ENCODE peak calls at places on chromosome 16, in eight cellular contexts. K is PC-3, T is neural progenitor cell, R is GM23338, N is SK-N-SH, J is GM23248, W is HCT116, Q is hepatocyte. P is an unnamed sample. For H3K27me3, the result is how much of the 10 kb centered on the place peaks cover.

GRCh38 chr16:49952386-49952785 is 72.6 kb upstream of the CNEP1R1 start:
- DNase-seq in J (no peak), Q (no peak), K (peak), T (no peak), R (no peak), N (no peak), W (peak), P (no peak)

GRCh38 chr16:84514874-84515835 is 10.7 kb upstream of the MEAK7 start:
- DNase-seq in N (no peak), K (no peak), R (no peak), W (no peak), Q (peak), J (no peak), T (peak), P (peak)

GRCh38 chr16:8370374-8371015 is 219.8 kb downstream of the TMEM114 start:
- DNase-seq in W (no peak), T (no peak), Q (peak), R (peak), K (peak), N (no peak), J (peak), P (no peak)

GRCh38 chr16:30896890-30897730 is 696 bp downstream of the CTF1 start:
- DNase-seq in Q (peak), T (peak), W (peak), J (peak), N (peak), K (peak), R (peak), P (peak)

GRCh38 chr16:80804061-80804450 is 342 bp downstream of the CDYL2 start:
- DNase-seq in K (peak), W (no peak), Q (peak), T (no peak), R (peak), J (peak), N (no peak), P (peak)

GRCh38 chr16:22151599-22151998 is 10.7 kb upstream of the SDR42E2 start:
- DNase-seq in K (no peak), W (no peak), J (no peak), N (no peak), R (no peak), T (no peak), Q (no peak), P (no peak)

GRCh38 chr16:9159839-9160550 is 68.6 kb downstream of the HAPSTR1 start:
- DNase-seq in Q (peak), N (peak), J (peak), T (peak), W (peak), R (peak), K (peak), P (peak)

GRCh38 chr16:17963185-17963836 is 373.2 kb downstream of the NPIPA8 start:
- DNase-seq in K (no peak), T (no peak), J (no peak), W (no peak), R (peak), Q (no peak), N (no peak), P (no peak)

GRCh38 chr16:23124315-23124714 is 24.9 kb downstream of the USP31 start:
- DNase-seq in R (no peak), W (no peak), J (peak), Q (no peak), T (no peak), N (no peak), K (peak), P (no peak)

GRCh38 chr16:50303041-50303604 is 36.8 kb downstream of the ADCY7 start:
- DNase-seq in K (no peak), W (no peak), N (peak), R (no peak), J (no peak), Q (no peak), T (no peak), P (no peak)

GRCh38 chr16:9681556-9681955 is 500.7 kb downstream of the GRIN2A start:
- DNase-seq in Q (no peak), W (no peak), N (no peak), J (no peak), R (peak), K (no peak), T (peak), P (no peak)

GRCh38 chr16:73794936-73795335 is 501.7 kb upstream of the PSMD7 start:
- DNase-seq in J (no peak), K (no peak), W (no peak), N (no peak), T (no peak), Q (peak), R (no peak), P (no peak)

GRCh38 chr16:48317614-48318013 is 67.6 kb downstream of the SIAH1 start:
- DNase-seq in Q (no peak), J (peak), N (no peak), W (peak), K (peak), T (no peak), R (no peak), P (peak)

GRCh38 chr16:46620265-46621005 is 744 bp downstream of the SHCBP1 start:
- DNase-seq in N (no peak), Q (no peak), K (peak), W (no peak), J (peak), T (no peak), R (no peak), P (peak)

GRCh38 chr16:80144191-80144590 is 396.6 kb upstream of the DYNLRB2 start:
- DNase-seq in N (no peak), R (no peak), Q (no peak), W (no peak), T (no peak), K (no peak), J (peak), P (peak)

GRCh38 chr16:11585460-11586374 is 1.0 kb downstream of the LITAF start:
- DNase-seq in R (no peak), J (peak), Q (no peak), N (peak), K (no peak), W (no peak), T (no peak), P (peak)

GRCh38 chr16:80831039-80831438 is 26.6 kb upstream of the CDYL2 start:
- DNase-seq in T (no peak), R (no peak), K (no peak), J (no peak), Q (no peak), W (no peak), N (no peak), P (no peak)

GRCh38 chr16:10964039-10964890 is 19.9 kb downstream of the CLEC16A start:
- DNase-seq in Q (peak), J (peak), N (peak), K (peak), R (peak), W (peak), T (peak), P (peak)

GRCh38 chr16:50611332-50611934 is 63.2 kb downstream of the NKD1 start:
- DNase-seq in R (no peak), Q (no peak), J (peak), N (no peak), T (no peak), K (peak), W (no peak), P (no peak)

GRCh38 chr16:4512473-4512872 is 26.1 kb downstream of the CDIP1 start:
- DNase-seq in N (no peak), K (no peak), T (no peak), J (no peak), Q (no peak), R (no peak), W (no peak), P (no peak)

GRCh38 chr16:59210955-59211541 is 476.9 kb upstream of the GOT2 start:
- DNase-seq in K (no peak), Q (peak), J (peak), T (peak), N (no peak), R (peak), W (no peak), P (no peak)

GRCh38 chr16:56233795-56234566 is 42.7 kb downstream of the GNAO1 start:
- DNase-seq in T (no peak), N (no peak), K (no peak), W (no peak), Q (no peak), R (no peak), J (no peak), P (no peak)
- H3K4me3 ChIP-seq in T (no peak), N (no peak), K (no peak), W (no peak), Q (no peak), R (no peak), J (no peak), P (no peak)

GRCh38 chr16:20202747-20203146 is 124.6 kb downstream of the GP2 start:
- DNase-seq in W (no peak), Q (no peak), R (no peak), J (no peak), N (no peak), K (no peak), T (no peak), P (no peak)
- H3K27me3 ChIP-seq in W (half or more), Q (under half), R (under half), J (under half), N (under half), K (under half), T (half or more), P (under half)

DNA sequence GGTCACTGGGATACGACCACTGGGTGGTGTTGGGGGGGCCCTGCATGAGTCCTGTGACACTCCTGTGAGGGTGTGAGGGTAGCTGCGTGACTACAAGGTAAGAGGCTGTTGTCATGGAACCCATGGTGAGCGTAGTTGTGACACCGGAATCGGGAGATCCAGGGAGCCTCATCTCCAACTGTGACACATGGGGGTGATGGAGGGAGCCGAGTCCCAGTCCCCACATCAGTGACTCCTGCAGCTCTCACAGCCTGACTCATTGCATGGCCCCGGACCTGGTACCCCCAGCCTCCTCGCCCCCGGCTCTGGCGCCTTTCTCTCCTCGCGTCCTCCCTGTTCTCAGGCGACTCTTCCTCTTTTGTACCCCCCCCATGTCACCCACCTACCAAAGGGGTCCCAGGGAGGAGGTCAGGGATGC is 14.2 kb downstream of the CDH16 start:
- DNase-seq in R (no peak), Q (no peak), W (no peak), K (no peak), J (no peak), N (peak), T (no peak), P (no peak)
- TF ChIP-seq EZH2phosphoT487 in R (no peak), Q (no peak), W (no peak), K (no peak), J (no peak), N (no peak), T (no peak), P (no peak)

GRCh38 chr16:56776562-56776961 is 46.6 kb downstream of the NUP93 start:
- DNase-seq in K (no peak), J (peak), Q (peak), R (no peak), N (peak), T (no peak), W (no peak), P (no peak)
- H3K4me3 ChIP-seq in K (no peak), J (no peak), Q (no peak), R (no peak), N (no peak), T (no peak), W (no peak), P (no peak)

GRCh38 chr16:85856054-85856453 is 42.9 kb upstream of the IRF8 start:
- DNase-seq in N (no peak), R (no peak), W (no peak), J (no peak), Q (no peak), T (no peak), K (no peak), P (no peak)
- H3K27me3 ChIP-seq in N (half or more), R (under half), W (under half), J (under half), Q (under half), T (under half), K (under half), P (half or more)

DNA sequence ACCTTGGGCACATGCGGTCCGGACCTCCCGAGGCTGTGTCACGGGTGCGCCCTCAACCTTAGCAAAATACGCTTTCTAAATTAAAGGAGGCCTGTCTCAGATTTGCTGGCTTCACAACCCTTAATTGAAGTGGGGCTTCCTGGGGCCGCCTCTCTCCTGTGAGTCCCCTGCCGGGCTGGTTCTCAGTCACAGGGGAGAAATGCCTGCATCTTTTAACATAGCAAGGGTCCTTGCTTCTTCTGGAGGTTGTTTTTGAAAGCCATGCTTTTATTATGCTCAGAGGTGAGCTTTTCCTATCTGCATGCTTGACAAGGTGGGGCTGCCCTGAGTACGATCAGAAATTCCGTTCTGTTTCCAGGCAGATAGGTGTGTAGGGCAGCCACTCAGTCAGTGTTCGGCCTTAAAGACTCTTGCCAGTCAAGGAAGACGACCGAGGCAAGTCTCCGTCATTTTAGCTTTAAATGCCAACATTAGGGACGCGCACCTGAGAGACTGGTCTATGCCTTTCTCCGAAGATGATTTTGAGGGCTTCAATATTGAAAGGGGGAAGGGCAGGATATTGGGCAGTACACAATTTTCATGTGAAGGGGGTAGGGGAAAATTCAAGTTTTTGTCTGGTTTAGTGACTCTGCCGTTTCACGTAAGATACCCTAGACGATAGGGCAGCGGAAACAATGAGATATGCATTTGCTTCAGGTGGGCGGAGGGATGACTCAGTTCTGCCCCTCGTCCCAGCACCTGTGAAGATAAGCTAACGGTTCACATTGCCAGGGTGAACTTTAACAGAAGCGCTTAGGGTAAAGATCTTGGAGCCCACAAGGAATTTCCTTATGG is 5.5 kb upstream of the SLC7A5 start:
- DNase-seq in J (no peak), K (no peak), R (peak), N (no peak), Q (no peak), W (no peak), T (no peak), P (no peak)
- TF ChIP-seq EZH2phosphoT487 in J (no peak), K (no peak), R (no peak), N (no peak), Q (no peak), W (no peak), T (peak), P (no peak)

DNA sequence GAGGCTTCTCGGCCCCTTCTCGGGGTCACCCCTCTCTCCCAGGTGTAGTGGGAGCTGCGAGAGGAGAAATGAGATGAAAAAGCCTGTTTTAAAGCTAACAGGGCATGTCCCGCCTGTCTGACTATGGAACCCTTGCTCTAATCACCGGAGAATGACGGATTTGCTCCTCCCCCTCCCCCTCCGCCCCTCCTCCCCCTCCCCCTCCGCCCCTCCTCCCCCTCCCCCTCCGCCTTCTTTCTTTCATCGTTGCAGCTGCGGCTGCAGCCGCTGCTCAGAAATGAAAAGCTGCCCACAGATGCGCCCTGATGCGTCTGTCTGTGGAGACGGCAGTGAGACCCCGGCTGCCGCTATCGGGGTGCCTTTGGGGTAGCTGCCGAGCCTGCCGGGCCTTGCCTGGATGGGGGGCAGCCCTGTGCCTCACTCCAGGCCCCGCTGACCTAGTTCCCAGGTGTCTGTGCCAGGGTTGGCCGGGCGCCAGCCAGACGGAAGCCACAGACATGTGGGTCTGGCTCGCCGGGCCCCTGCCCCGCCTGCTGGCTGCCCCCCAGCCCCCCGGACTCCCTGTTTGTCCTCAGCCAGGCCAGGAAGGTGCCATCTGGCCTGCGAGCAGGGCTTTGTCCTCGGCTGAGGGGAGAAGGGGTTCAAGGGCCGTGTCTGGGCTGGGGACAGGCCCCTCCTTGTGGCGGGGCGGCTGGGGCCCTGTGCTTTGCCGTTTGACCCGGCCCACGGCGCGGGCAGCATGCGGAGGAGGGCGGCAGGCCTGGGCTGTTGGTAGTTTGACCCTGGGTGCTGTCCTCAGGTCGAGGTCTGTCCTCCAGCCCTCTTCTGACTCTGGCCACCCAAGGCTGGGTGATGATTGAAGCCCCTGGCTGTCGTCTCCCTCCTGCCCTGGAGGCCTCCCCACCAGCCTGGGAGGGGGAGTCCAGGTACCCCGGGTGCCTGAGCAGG is 37.6 kb downstream of the GINS2 start:
- DNase-seq in J (no peak), N (peak), R (no peak), Q (no peak), W (no peak), K (no peak), T (peak), P (no peak)
- H3K4me3 ChIP-seq in J (no peak), N (no peak), R (no peak), Q (no peak), W (no peak), K (no peak), T (no peak), P (no peak)

DNA sequence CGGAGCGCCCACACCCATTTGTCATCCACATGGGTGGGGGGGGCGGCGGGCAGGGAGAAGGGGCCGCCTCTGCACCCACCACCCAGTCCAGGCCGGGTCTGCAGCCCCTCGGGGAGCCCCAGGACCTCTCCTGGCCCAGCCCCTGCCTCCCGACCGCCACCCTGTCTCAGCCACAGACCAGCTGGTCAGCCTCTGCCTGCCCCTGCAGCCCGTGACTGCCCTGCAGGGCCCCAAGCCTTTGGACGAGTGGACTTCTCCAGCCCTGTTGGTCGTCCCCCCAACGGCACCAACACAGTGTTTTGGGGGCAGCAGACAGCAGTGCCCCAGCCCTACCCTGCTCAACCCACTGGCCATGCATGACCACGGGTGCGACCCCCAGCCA is 1.2 kb downstream of the PRR35 start:
- DNase-seq in R (no peak), W (no peak), J (no peak), K (no peak), N (no peak), T (no peak), Q (no peak), P (no peak)
- H3K27me3 ChIP-seq in R (under half), W (under half), J (under half), K (under half), N (under half), T (half or more), Q (under half), P (half or more)

P was measured in MM.1S.